ENCODE peak calls at places on chromosomes 3 and 15, in four cellular contexts. G is A549, Q is adrenal gland, B is heart left ventricle. J is an unnamed sample.

GRCh38 chr3:179268400-179269051 is 17.6 kb upstream of the KCNMB3 start:
- DNase-seq in G (no peak), Q (no peak), B (no peak), J (no peak)

GRCh38 chr3:8840556-8840955 is 71.1 kb upstream of the OXTR start:
- DNase-seq in G (no peak), Q (no peak), B (no peak), J (no peak)

GRCh38 chr15:72184165-72184811 is 13.3 kb downstream of the GRAMD2A start:
- DNase-seq in G (peak; percentile 85), Q (no peak), B (no peak), J (no peak)

GRCh38 chr3:71226565-71227281 is 356.8 kb downstream of the FOXP1 start:
- DNase-seq in G (no peak), Q (no peak), B (peak; percentile 84), J (no peak)

GRCh38 chr15:90291679-90292356 is 26.3 kb downstream of the NGRN start:
- DNase-seq in G (peak; percentile 62), Q (no peak), B (no peak), J (peak; percentile 75)

GRCh38 chr15:31327674-31328424 is 1.2 kb downstream of the KLF13 start:
- DNase-seq in G (peak; percentile 38), Q (no peak), B (peak; percentile 53), J (peak; percentile 74)

GRCh38 chr15:42065008-42065407 is 29.4 kb downstream of the PLA2G4D start:
- DNase-seq in G (no peak), Q (peak; percentile 57), B (no peak), J (no peak)

GRCh38 chr3:50493086-50493485 is 10.3 kb downstream of the CACNA2D2 start:
- DNase-seq in G (no peak), Q (no peak), B (no peak), J (no peak)

GRCh38 chr3:31804251-31805051 is 176.6 kb downstream of the OSBPL10 start:
- DNase-seq in G (no peak), Q (no peak), B (no peak), J (no peak)

GRCh38 chr3:123909785-123910184 is 25.7 kb upstream of the MYLK start:
- DNase-seq in G (no peak), Q (no peak), B (no peak), J (no peak)

GRCh38 chr3:123920383-123920782 is 36.3 kb upstream of the MYLK start:
- DNase-seq in G (no peak), Q (no peak), B (no peak), J (no peak)

GRCh38 chr3:123919353-123919752 is 35.2 kb upstream of the MYLK start:
- DNase-seq in G (no peak), Q (no peak), B (no peak), J (no peak)

GRCh38 chr3:123914829-123915228 is 30.7 kb upstream of the MYLK start:
- DNase-seq in G (no peak), Q (no peak), B (no peak), J (no peak)
- TF ChIP-seq CTCF in G (no peak), Q (no peak), B (no peak), J (no peak)

DNA sequence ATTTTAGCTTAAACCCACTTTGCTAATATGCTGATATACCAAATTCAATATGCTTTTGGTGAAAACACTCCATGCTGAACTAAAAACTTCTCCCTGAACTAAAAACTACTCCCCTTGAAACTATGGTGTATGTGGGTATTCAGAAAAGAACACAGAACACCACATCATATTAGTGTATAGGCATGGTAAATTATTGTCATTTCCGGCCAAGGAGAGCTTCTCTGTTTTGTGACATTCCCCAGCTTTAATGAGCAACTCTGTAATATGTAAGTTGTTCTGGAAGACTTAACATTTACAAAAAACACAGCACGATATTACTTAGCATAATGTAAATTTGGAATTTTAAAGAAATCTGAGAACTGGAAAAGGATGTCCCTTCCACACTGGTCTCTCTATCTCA is 269.9 kb upstream of the WNT5A start:
- DNase-seq in G (no peak), Q (no peak), B (no peak), J (no peak)
- TF ChIP-seq POLR2A in G (no peak), Q (no peak), B (no peak), J (no peak)

DNA sequence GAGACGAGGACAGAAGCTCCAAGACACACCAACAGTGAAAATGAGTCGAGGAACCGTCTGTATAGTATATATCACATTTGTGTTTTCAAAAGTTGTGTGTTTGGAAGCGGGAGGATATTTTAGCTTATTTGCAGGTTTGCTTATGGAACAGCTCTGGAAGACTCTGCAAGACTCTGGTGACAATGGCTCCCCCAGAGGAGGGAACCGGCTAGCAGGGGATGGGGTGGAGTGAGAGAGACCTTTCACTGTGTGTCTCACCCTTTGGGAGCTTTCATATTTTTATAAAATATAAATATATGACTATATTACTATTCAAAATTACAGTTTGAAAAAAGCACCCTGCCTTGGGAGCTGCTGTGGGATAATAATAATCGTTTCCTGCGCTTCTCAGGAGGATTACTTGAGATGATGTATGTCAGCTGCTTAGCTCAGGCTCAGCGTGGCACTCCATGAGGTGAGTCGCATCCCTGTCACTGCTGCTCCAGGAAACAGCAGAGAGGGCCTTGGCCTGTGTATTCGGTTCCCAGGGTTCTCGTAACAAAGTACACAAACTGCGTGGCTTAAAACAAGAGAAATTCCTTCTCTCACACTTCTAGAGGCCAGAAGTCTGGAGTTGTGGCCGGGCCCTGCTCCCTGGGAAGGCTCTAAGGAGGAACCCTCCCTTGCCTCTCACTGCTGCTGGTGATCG is 183.9 kb downstream of the FAM43A start:
- DNase-seq in G (no peak), Q (no peak), B (no peak), J (no peak)
- TF ChIP-seq CTCF in G (no peak), Q (no peak), B (no peak), J (no peak)

GRCh38 chr3:119598410-119599098 is 869 bp downstream of the PLA1A start:
- DNase-seq in G (no peak), Q (no peak), B (no peak), J (no peak)
- TF ChIP-seq POLR2A in G (no peak), Q (no peak), B (no peak), J (no peak)

GRCh38 chr3:180808823-180809575 is 103.5 kb upstream of the FXR1 start:
- DNase-seq in G (no peak), Q (no peak), B (no peak), J (no peak)

GRCh38 chr3:180802837-180803236 is 109.6 kb upstream of the FXR1 start:
- DNase-seq in G (no peak), Q (no peak), B (no peak), J (no peak)

DNA sequence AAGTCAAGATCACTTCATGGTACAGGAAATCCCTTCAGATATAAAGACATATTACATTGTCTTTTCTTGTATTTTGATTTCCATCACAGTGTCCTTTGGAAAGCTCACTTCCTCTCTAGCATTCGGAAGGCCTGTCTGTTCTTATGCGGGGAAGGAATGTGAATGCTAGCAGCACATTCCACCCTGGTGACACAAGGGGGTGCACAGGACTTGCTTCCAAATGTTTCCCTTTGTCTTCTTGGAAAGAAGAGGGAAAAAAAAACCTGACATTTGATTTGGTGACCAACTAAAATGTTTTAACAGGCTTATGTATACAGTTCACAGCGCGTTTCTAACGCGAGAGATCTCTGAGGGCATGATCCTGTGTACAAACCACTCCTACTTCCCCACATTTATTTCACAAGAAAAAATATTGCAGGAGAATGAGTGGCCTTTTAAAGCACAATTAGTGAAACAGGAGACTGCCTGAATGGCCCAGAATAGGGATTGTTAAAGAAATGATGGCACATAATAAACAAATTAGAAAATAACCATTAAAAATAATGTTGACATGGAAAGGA is 107.5 kb upstream of the FXR1 start:
- DNase-seq in G (no peak), Q (no peak), B (peak; percentile 47), J (no peak)
- TF ChIP-seq CTCF in G (no peak), Q (no peak), B (peak; percentile 25), J (peak; percentile 2)

J was measured in body of pancreas.